ENCODE peak calls at places on chromosomes 11 and 22, in seven cellular contexts. K is epithelial cell of esophagus; P is neuronal stem cell; O is AG04449; S is iPS-NIHi11; F is COR-L47; U is CD4-positive, CD25-positive, alpha-beta regulatory T cell. Z is an unnamed sample.

GRCh38 chr22:43319661-43320486 is 23.3 kb downstream of the SCUBE1 start:
- DNase-seq in F (no peak), P (no peak), K (no peak), O (no peak), U (no peak), S (no peak), Z (no peak)

GRCh38 chr11:65590240-65590738 is 5.3 kb downstream of the KCNK7 start:
- DNase-seq in U (no peak), P (no peak), O (no peak), S (no peak), F (peak), K (no peak), Z (no peak)

GRCh38 chr11:58358969-58359368 is at the start of gene OR5B17:
- DNase-seq in P (no peak), U (no peak), O (no peak), K (no peak), F (no peak), S (no peak), Z (no peak)

GRCh38 chr22:47602732-47603131 is 840.3 kb downstream of the TBC1D22A start:
- DNase-seq in O (no peak), K (no peak), F (no peak), U (no peak), P (no peak), S (no peak), Z (no peak)

GRCh38 chr11:9172394-9172793 is 81.0 kb upstream of the SCUBE2 start:
- DNase-seq in P (no peak), F (no peak), U (no peak), K (no peak), S (no peak), O (no peak), Z (no peak)

GRCh38 chr11:104120493-104121200 is 43.3 kb downstream of the PDGFD start:
- DNase-seq in F (peak), K (no peak), P (no peak), U (no peak), S (no peak), O (no peak), Z (no peak)

GRCh38 chr11:126084608-126084912 is 21.9 kb upstream of the CDON start:
- DNase-seq in K (no peak), O (no peak), U (no peak), S (no peak), P (no peak), F (no peak), Z (no peak)

GRCh38 chr11:99632969-99633368 is 612.2 kb downstream of the CNTN5 start:
- DNase-seq in U (no peak), F (no peak), S (no peak), P (no peak), O (no peak), K (no peak), Z (no peak)

GRCh38 chr11:71263391-71263790 is 11.0 kb upstream of the SHANK2 start:
- DNase-seq in K (no peak), O (no peak), U (no peak), S (no peak), F (no peak), P (no peak), Z (no peak)

GRCh38 chr22:44814266-44815098 is 62.1 kb downstream of the ARHGAP8 start:
- DNase-seq in O (no peak), P (no peak), K (no peak), U (no peak), S (no peak), F (no peak), Z (no peak)

GRCh38 chr11:77126861-77127673 is 979 bp upstream of the MYO7A start:
- DNase-seq in O (no peak), F (peak), K (peak), P (peak), U (peak), S (peak), Z (no peak)

GRCh38 chr11:48034926-48035876 is 54.8 kb downstream of the PTPRJ start:
- DNase-seq in U (no peak), K (peak), S (no peak), F (no peak), P (no peak), O (no peak), Z (no peak)

GRCh38 chr22:35918466-35918865 is 110.2 kb downstream of the RBFOX2 start:
- DNase-seq in U (no peak), K (no peak), P (no peak), O (no peak), S (no peak), F (no peak), Z (no peak)

GRCh38 chr11:6719588-6719987 is 36.4 kb upstream of the MRPL17 start:
- DNase-seq in S (no peak), P (no peak), O (no peak), K (no peak), F (no peak), U (no peak), Z (no peak)

GRCh38 chr11:122131126-122131525 is 15.1 kb upstream of the BLID start:
- DNase-seq in K (no peak), P (no peak), F (no peak), U (no peak), O (no peak), S (no peak), Z (no peak)

GRCh38 chr11:45798793-45799441 is 6.0 kb upstream of the SLC35C1 start:
- DNase-seq in P (no peak), O (no peak), K (no peak), F (no peak), S (no peak), U (no peak), Z (no peak)

GRCh38 chr11:107018902-107019493 is 722 bp upstream of the GUCY1A2 start:
- DNase-seq in U (no peak), O (no peak), F (no peak), K (peak), P (peak), S (peak), Z (peak)

GRCh38 chr11:23010790-23011340 is 150.6 kb upstream of the CCDC179 start:
- DNase-seq in P (no peak), K (no peak), O (no peak), F (no peak), S (no peak), U (no peak), Z (no peak)

GRCh38 chr22:37431811-37432707 is 4.8 kb upstream of the ELFN2 start:
- DNase-seq in S (no peak), F (no peak), P (no peak), U (no peak), K (peak), O (peak), Z (peak)

GRCh38 chr22:46319319-46319718 is 16.2 kb upstream of the TRMU start:
- DNase-seq in K (no peak), P (no peak), U (no peak), F (no peak), S (no peak), O (no peak), Z (no peak)

GRCh38 chr11:6431861-6432260 is 8.9 kb downstream of the HPX start:
- DNase-seq in F (no peak), S (no peak), K (peak), O (peak), P (no peak), U (no peak), Z (peak)

GRCh38 chr11:73950869-73951710 is at the start of gene DNAJB13:
- DNase-seq in S (peak), K (peak), O (no peak), F (no peak), P (peak), U (no peak), Z (peak)

GRCh38 chr22:42704896-42705295 is 15.8 kb downstream of the A4GALT start:
- DNase-seq in O (no peak), F (no peak), S (peak), K (no peak), P (no peak), U (no peak), Z (no peak)

GRCh38 chr11:12827929-12828812 is 153.9 kb downstream of the TEAD1 start:
- DNase-seq in O (no peak), S (peak), P (peak), K (peak), U (no peak), F (peak), Z (peak)

GRCh38 chr11:26335903-26336302 is 4.0 kb downstream of the ANO3 start:
- DNase-seq in O (no peak), K (no peak), P (no peak), S (no peak), F (no peak), U (no peak), Z (no peak)

GRCh38 chr11:90220391-90220790 is 2.5 kb downstream of the CHORDC1 start:
- DNase-seq in K (peak), P (no peak), O (no peak), U (no peak), F (no peak), S (no peak), Z (peak)

GRCh38 chr11:8229299-8230177 is 34.1 kb downstream of the LMO1 start:
- DNase-seq in F (peak), P (no peak), K (peak), O (no peak), S (no peak), U (no peak), Z (no peak)

GRCh38 chr11:62501432-62501891 is 45.1 kb downstream of the AHNAK start:
- DNase-seq in P (no peak), F (no peak), K (no peak), S (no peak), O (no peak), U (no peak), Z (no peak)

Z was measured in HFFc6.